ENCODE peak calls at places on chromosomes 16 and 17, in four cellular contexts. S is uterus; M is iPS DF 6.9; B is effector memory CD4-positive, alpha-beta T cell. R is an unnamed sample.

GRCh38 chr17:16287563-16288027 is 65.7 kb downstream of the CENPV start:
- DNase-seq in B (no peak), M (no peak), S (no peak), R (no peak)

GRCh38 chr16:751152-752007 is 9.2 kb upstream of the MSLN start:
- DNase-seq in M (no peak), S (no peak), B (no peak), R (peak)

GRCh38 chr17:5785867-5786509 is 201.7 kb upstream of the NLRP1 start:
- DNase-seq in B (no peak), M (no peak), S (no peak), R (no peak)

GRCh38 chr16:48617711-48618148 is 7.8 kb upstream of the N4BP1 start:
- DNase-seq in B (no peak), S (no peak), M (no peak), R (no peak)

GRCh38 chr16:30715777-30716445 is 16.9 kb downstream of the SRCAP start:
- DNase-seq in M (no peak), S (no peak), B (peak), R (no peak)

GRCh38 chr17:1762906-1763829 is 1.3 kb downstream of the SERPINF1 start:
- DNase-seq in B (no peak), M (no peak), S (peak), R (no peak)

GRCh38 chr17:7750321-7750821 is 32.8 kb downstream of the DNAH2 start:
- DNase-seq in S (no peak), B (no peak), M (no peak), R (no peak)

GRCh38 chr17:31388770-31389672 is 2.5 kb upstream of the RAB11FIP4 start:
- DNase-seq in S (no peak), M (no peak), B (peak), R (no peak)

GRCh38 chr17:58252141-58252540 is 13.8 kb downstream of the LPO start:
- DNase-seq in B (no peak), S (no peak), M (no peak), R (no peak)

GRCh38 chr16:10738231-10739077 is 5.2 kb upstream of the NUBP1 start:
- DNase-seq in B (no peak), M (no peak), S (peak), R (peak)

GRCh38 chr17:42198897-42199296 is 4.6 kb upstream of the GHDC start:
- DNase-seq in S (no peak), B (no peak), M (no peak), R (no peak)
- H3K27ac ChIP-seq in S (no peak), B (no peak), M (no peak), R (no peak)

GRCh38 chr17:48624118-48624517 is 2.0 kb downstream of the HOXB9 start:
- DNase-seq in M (no peak), S (no peak), B (no peak), R (no peak)
- H3K4me3 ChIP-seq in M (no peak), S (no peak), B (no peak), R (no peak)

GRCh38 chr17:78130439-78131101 is at the start of gene TMC8:
- DNase-seq in B (peak), M (no peak), S (no peak), R (no peak)
- H3K27ac ChIP-seq in B (peak), M (no peak), S (no peak), R (peak)

GRCh38 chr17:36932383-36933173 is 4.7 kb upstream of the LHX1 start:
- DNase-seq in M (no peak), B (no peak), S (no peak), R (no peak)

GRCh38 chr17:36934759-36935630 is 2.3 kb upstream of the LHX1 start:
- DNase-seq in B (no peak), M (no peak), S (no peak), R (no peak)

GRCh38 chr17:36935681-36936454 is 1.4 kb upstream of the LHX1 start:
- DNase-seq in B (no peak), S (no peak), M (no peak), R (peak)

GRCh38 chr17:36933174-36934143 is 3.8 kb upstream of the LHX1 start:
- DNase-seq in M (no peak), S (no peak), B (no peak), R (no peak)

DNA sequence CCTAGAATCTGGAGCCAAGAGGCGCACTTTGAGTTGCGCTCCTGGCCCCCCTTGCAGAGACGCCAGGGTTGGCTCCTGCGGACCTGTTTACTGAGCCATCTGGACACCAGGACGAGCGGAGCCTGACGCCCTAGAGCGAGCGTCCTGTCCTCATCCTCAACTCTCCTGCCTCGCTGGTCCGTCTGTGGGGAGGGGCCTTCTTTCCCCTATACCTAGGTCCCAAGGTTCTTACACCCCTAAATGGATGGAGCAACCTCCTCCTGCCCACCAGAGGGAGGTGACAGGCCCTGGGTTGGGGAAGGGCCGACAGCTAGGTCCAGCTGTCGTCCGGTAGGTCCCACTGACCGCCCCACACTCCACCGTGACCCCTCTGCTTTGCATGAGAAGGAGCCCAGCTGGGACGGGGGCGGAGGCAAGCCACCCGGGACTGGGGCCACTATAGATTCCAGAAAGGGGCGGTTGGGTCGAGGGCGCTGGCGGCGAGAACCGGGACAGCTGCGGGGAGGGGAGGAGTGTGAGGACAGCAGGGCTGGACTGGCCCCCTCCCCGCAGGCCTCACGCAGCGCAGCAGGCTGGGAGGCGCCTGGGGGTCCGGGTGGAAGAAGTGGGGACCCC is 3.0 kb upstream of the LHX1 start:
- DNase-seq in B (no peak), S (no peak), M (no peak), R (no peak)
- H3K4me3 ChIP-seq in B (peak), S (no peak), M (peak), R (peak)

GRCh38 chr16:67545665-67546024 is 16.7 kb upstream of the CTCF start:
- DNase-seq in B (no peak), M (no peak), S (no peak), R (no peak)

GRCh38 chr16:67547423-67548264 is 14.7 kb upstream of the CTCF start:
- DNase-seq in B (peak), M (no peak), S (no peak), R (no peak)

GRCh38 chr16:67548265-67549126 is 13.8 kb upstream of the CTCF start:
- DNase-seq in M (no peak), S (no peak), B (no peak), R (no peak)

GRCh38 chr16:67546091-67546501 is 16.2 kb upstream of the CTCF start:
- DNase-seq in B (no peak), S (no peak), M (no peak), R (no peak)

GRCh38 chr16:67546761-67547422 is 15.4 kb upstream of the CTCF start:
- DNase-seq in B (peak), S (peak), M (peak), R (peak)
- H3K27ac ChIP-seq in B (peak), S (peak), M (no peak), R (peak)

DNA sequence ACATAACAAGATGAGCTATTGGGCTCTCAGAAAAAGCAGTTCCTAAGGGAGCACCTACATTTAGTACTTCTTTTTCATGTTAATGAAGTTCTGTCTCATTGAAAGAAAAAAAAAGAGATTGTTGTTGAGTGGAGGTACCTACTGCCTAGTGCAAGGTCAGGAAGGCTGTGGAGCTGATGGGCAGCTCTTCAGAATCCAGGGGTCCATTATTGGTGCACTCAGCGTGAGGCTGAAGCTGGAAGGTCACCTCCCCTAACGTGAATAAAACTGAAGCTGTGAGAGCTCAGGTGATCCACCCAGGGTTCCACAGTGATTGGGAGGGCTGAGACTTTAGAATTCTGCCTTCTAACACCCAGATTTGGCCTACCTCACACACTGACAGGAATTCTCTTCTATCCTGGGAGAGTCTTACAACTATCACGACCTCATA is 153.9 kb upstream of the TBX2 start:
- DNase-seq in M (peak), S (no peak), B (no peak), R (no peak)
- H3K4me3 ChIP-seq in M (no peak), S (no peak), B (no peak), R (no peak)

GRCh38 chr16:79247386-79247785 is 353.2 kb downstream of the MAF start:
- DNase-seq in M (no peak), B (no peak), S (no peak), R (no peak)
- H3K27ac ChIP-seq in M (no peak), B (no peak), S (no peak), R (no peak)

DNA sequence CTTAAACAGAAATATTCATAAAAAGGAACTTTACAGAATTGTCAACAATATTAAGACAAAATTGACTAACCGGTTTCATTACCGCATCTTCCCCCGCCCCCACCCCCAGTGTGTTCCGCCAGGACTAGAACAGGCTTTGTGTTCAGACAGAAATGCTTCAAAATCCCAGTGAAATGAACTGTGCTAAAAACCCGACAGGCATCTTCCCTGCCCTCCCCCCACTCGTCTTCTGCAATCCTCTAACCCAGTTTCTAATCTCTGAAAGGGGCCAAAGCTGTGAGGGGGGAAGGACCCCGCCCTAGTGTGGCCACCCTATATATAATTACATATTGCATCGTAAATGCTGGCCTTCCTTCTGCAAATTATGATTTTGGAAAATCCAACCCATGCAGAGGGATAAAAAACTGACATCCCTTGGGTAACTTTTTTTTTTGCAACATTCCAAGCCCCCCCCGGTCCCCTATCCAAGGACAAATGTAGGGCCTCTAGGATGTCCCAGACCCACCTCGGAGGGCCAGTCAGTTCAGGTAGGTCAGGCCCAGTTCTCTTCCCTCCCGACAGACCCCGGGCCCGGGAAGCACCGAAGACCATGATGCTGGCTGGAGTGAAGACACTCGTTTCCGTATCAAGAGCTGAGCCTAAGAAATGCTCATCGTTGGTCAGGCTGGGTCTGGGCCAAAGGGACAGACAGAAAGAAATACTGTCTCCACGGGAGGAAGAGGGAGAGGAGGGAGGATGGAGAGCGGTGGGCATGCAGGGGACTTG is 1.2 kb upstream of the ROGDI start:
- DNase-seq in S (no peak), M (no peak), B (no peak), R (no peak)
- H3K4me3 ChIP-seq in S (no peak), M (no peak), B (no peak), R (peak)

GRCh38 chr17:330993-331701 is 21.5 kb downstream of the RPH3AL start:
- DNase-seq in B (no peak), S (peak), M (no peak), R (peak)
- H3K27ac ChIP-seq in B (no peak), S (peak), M (no peak), R (peak)

R was measured in dorsolateral prefrontal cortex.